ENCODE peak calls at places on chromosomes 4 and X, in ten cellular contexts. O is osteocyte, N is neural crest cell, P is tibial artery, I is HFF-Myc, G is WERI-Rb-1, F is choroid plexus epithelial cell, J is PC-3, K is MCF 10A, D is fibroblast of mammary gland. V is an unnamed sample.

GRCh38 chr4:88211473-88212252 is 53.2 kb upstream of the ABCG2 start:
- DNase-seq in O (no peak), N (peak; percentile 68), P (no peak), I (peak; percentile 15), G (peak; percentile 15), F (peak; percentile 62), J (peak; percentile 81), K (peak; percentile 68), D (peak; percentile 49), V (peak; percentile 64)

GRCh38 chr4:110654254-110654635 is 31.4 kb upstream of the PITX2 start:
- DNase-seq in O (no peak), N (no peak), P (no peak), I (no peak), G (no peak), F (peak; percentile 15), J (no peak), K (no peak), D (no peak), V (no peak)

GRCh38 chr4:8398347-8398746 is 42.2 kb downstream of the ACOX3 start:
- DNase-seq in O (no peak), N (no peak), P (no peak), I (no peak), G (no peak), F (no peak), J (no peak), K (no peak), D (no peak), V (no peak)

GRCh38 chr4:176660561-176660960 is 132.2 kb downstream of the VEGFC start:
- DNase-seq in O (no peak), N (no peak), P (no peak), I (no peak), G (peak; percentile 28), F (no peak), J (peak; percentile 46), K (peak; percentile 44), D (no peak), V (no peak)

GRCh38 chr4:42066402-42066801 is 76.1 kb downstream of the SLC30A9 start:
- DNase-seq in O (no peak), N (no peak), P (no peak), I (no peak), G (no peak), F (no peak), J (no peak), K (no peak), D (no peak), V (no peak)

GRCh38 chrX:135520022-135520552 is 373 bp upstream of the INTS6L start:
- DNase-seq in O (no peak), N (no peak), P (no peak), I (no peak), G (no peak), F (peak; percentile 76), J (no peak), K (peak; percentile 1), D (peak; percentile 39), V (no peak)

GRCh38 chrX:112527903-112528302 is 151.8 kb downstream of the LHFPL1 start:
- DNase-seq in O (no peak), N (no peak), P (no peak), I (no peak), G (no peak), F (no peak), J (no peak), K (no peak), D (no peak), V (no peak)

GRCh38 chrX:45851434-45851991 is 650.8 kb upstream of the DIPK2B start:
- DNase-seq in O (no peak), N (peak; percentile 3), P (no peak), I (no peak), G (peak; percentile 43), F (peak; percentile 11), J (peak; percentile 74), K (peak; percentile 71), D (no peak), V (peak; percentile 19)

GRCh38 chr4:74942251-74942917 is 9.5 kb downstream of the PARM1 start:
- DNase-seq in O (no peak), N (no peak), P (no peak), I (no peak), G (no peak), F (no peak), J (peak; percentile 53), K (no peak), D (no peak), V (no peak)

GRCh38 chr4:125681240-125681639 is 366.5 kb downstream of the FAT4 start:
- DNase-seq in O (no peak), N (no peak), P (no peak), I (no peak), G (no peak), F (no peak), J (no peak), K (no peak), D (no peak), V (peak; percentile 13)

GRCh38 chr4:168475745-168476144 is 4.5 kb downstream of the DDX60L start:
- DNase-seq in O (no peak), N (no peak), P (no peak), I (no peak), G (peak; percentile 44), F (peak; percentile 31), J (peak; percentile 34), K (peak; percentile 52), D (peak; percentile 11), V (no peak)

GRCh38 chrX:2898861-2899512 is 30.2 kb downstream of the ARSD start:
- DNase-seq in O (no peak), N (no peak), P (no peak), I (no peak), G (no peak), F (no peak), J (peak; percentile 75), K (no peak), D (no peak), V (no peak)

GRCh38 chrX:2707334-2707760 is 16.3 kb downstream of the CD99 start:
- DNase-seq in O (no peak), N (no peak), P (peak; percentile 80), I (peak; percentile 97), G (peak; percentile 15), F (peak; percentile 88), J (peak; percentile 94), K (peak; percentile 96), D (peak; percentile 97), V (peak; percentile 69)

GRCh38 chr4:180059216-180059881 is 2183.9 kb upstream of the TENM3 start:
- DNase-seq in O (no peak), N (peak; percentile 28), P (no peak), I (no peak), G (peak; percentile 24), F (no peak), J (no peak), K (no peak), D (no peak), V (peak; percentile 27)

GRCh38 chrX:11787564-11787963 is 29.5 kb downstream of the MSL3 start:
- DNase-seq in O (no peak), N (peak; percentile 72), P (no peak), I (no peak), G (peak; percentile 31), F (peak; percentile 75), J (peak; percentile 20), K (peak; percentile 67), D (peak; percentile 62), V (no peak)
- TF ChIP-seq CTCF in O (peak; percentile 56), N (peak; percentile 64), P (peak; percentile 24), I (peak; percentile 41), G (peak; percentile 62), F (peak; percentile 81), J (peak; percentile 50), K (peak; percentile 46), D (peak; percentile 63), V (peak; percentile 37)

GRCh38 chr4:69376450-69376849 is 96.2 kb downstream of the UGT2B28 start:
- DNase-seq in O (no peak), N (no peak), P (no peak), I (no peak), G (no peak), F (no peak), J (no peak), K (no peak), D (no peak), V (no peak)

GRCh38 chr4:69383281-69383680 is 103.0 kb downstream of the UGT2B28 start:
- DNase-seq in O (no peak), N (no peak), P (no peak), I (no peak), G (no peak), F (no peak), J (no peak), K (no peak), D (no peak), V (no peak)

GRCh38 chr4:69377562-69377961 is 97.3 kb downstream of the UGT2B28 start:
- DNase-seq in O (no peak), N (no peak), P (no peak), I (no peak), G (no peak), F (no peak), J (no peak), K (no peak), D (no peak), V (no peak)
- TF ChIP-seq CTCF in O (no peak), N (no peak), P (no peak), I (no peak), G (no peak), F (no peak), J (no peak), K (no peak), D (no peak), V (no peak)

DNA sequence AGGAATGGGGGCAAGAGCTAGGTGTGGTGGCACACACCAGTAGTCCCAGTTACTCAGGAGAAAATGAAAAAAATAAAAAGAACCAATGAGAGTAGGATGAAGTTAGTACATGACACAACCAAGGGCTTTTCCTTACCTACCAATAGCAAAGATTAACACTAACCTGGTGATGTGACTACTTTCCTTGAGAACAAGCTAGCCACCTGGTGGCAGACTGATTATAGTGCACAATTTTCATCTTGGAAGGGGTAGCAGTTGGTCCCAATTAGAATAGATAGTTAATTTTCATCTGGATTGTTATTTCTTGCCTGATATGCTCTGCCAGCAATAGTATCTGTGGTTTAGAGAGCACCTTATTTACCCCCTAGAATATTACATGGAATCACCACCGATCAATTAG is 1216.8 kb upstream of the PABPC4L start:
- DNase-seq in O (no peak), N (no peak), P (no peak), I (no peak), G (peak; percentile 45), F (peak; percentile 62), J (peak; percentile 37), K (peak; percentile 40), D (no peak), V (peak; percentile 12)
- TF ChIP-seq CTCF in O (peak; percentile 38), N (peak; percentile 52), P (no peak), I (peak; percentile 17), G (peak; percentile 67), F (peak; percentile 73), J (peak; percentile 64), K (peak; percentile 40), D (peak; percentile 4), V (peak; percentile 46)

DNA sequence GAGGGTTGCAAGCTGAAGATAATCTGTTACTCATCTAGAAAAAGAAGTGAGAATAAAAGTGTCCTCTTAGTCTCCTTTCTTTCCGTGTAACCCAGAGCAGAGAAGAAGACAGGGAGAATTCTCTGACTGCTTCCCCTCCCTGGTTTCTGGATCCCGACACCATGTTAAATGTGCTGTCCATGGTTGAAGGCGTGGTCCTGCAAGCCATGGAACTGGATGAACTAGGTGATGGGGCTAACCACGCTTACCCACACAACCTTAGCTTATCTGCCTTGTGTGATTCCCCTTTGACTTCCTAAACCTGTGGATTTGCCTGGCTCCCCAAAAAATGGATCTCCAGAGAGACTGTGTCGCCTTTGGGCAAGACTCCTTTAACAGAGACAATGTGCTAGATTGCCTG is 907.6 kb downstream of the FSTL5 start:
- DNase-seq in O (no peak), N (no peak), P (no peak), I (no peak), G (no peak), F (no peak), J (no peak), K (no peak), D (peak; percentile 4), V (no peak)
- TF ChIP-seq CTCF in O (no peak), N (no peak), P (no peak), I (no peak), G (no peak), F (no peak), J (no peak), K (no peak), D (no peak), V (no peak)

GRCh38 chr4:177667687-177668086 is 225.4 kb upstream of the AGA start:
- DNase-seq in O (no peak), N (no peak), P (no peak), I (no peak), G (peak; percentile 18), F (no peak), J (peak; percentile 49), K (peak; percentile 17), D (no peak), V (no peak)
- TF ChIP-seq CTCF in O (no peak), N (peak; percentile 37), P (no peak), I (no peak), G (peak; percentile 33), F (no peak), J (peak; percentile 71), K (peak; percentile 27), D (peak; percentile 28), V (peak; percentile 48)

V was measured in GM13977.